ENCODE peak calls at places on chromosome 10, in nine cellular contexts. F, O, E, W, U, Z, H, V and B are unnamed samples. For H3K9me3, the result is how much of the 10 kb centered on the place peaks cover.

GRCh38 chr10:116237260-116237659 is 35.7 kb downstream of the GFRA1 start:
- DNase-seq in F (no peak), O (no peak), E (no peak), W (no peak), U (no peak), Z (no peak), H (no peak), V (no peak), B (no peak)

GRCh38 chr10:48505394-48506112 is 99.3 kb downstream of the ARHGAP22 start:
- DNase-seq in F (no peak), O (peak), E (no peak), W (peak), U (peak), Z (no peak), H (no peak), V (no peak), B (peak)

GRCh38 chr10:126880926-126881325 is 24.3 kb upstream of the DOCK1 start:
- DNase-seq in F (no peak), O (no peak), E (no peak), W (no peak), U (no peak), Z (no peak), H (no peak), V (no peak), B (no peak)

GRCh38 chr10:92993671-92994304 is 66.8 kb upstream of the CYP26C1 start:
- DNase-seq in F (no peak), O (no peak), E (no peak), W (no peak), U (no peak), Z (no peak), H (no peak), V (peak), B (no peak)

GRCh38 chr10:35063837-35064454 is 26.2 kb downstream of the CUL2 start:
- DNase-seq in F (no peak), O (no peak), E (no peak), W (no peak), U (no peak), Z (no peak), H (no peak), V (no peak), B (no peak)

GRCh38 chr10:117241541-117242462 is 888 bp downstream of the SLC18A2 start:
- DNase-seq in F (no peak), O (peak), E (no peak), W (peak), U (peak), Z (no peak), H (no peak), V (peak), B (no peak)

GRCh38 chr10:131242007-131242406 is 69.5 kb downstream of the TCERG1L start:
- DNase-seq in F (no peak), O (peak), E (no peak), W (no peak), U (peak), Z (no peak), H (peak), V (peak), B (peak)

GRCh38 chr10:122464575-122464974 is 3.2 kb downstream of the HTRA1 start:
- DNase-seq in F (no peak), O (no peak), E (no peak), W (no peak), U (no peak), Z (no peak), H (no peak), V (no peak), B (no peak)

GRCh38 chr10:131928248-131929095 is 27.7 kb downstream of the PPP2R2D start:
- DNase-seq in F (no peak), O (no peak), E (peak), W (no peak), U (peak), Z (peak), H (peak), V (no peak), B (no peak)

GRCh38 chr10:70496341-70497119 is 18.0 kb downstream of the PALD1 start:
- DNase-seq in F (no peak), O (no peak), E (no peak), W (no peak), U (no peak), Z (no peak), H (no peak), V (no peak), B (no peak)

GRCh38 chr10:97442277-97442676 is 3.5 kb downstream of the EXOSC1 start:
- DNase-seq in F (no peak), O (no peak), E (no peak), W (no peak), U (no peak), Z (no peak), H (no peak), V (no peak), B (no peak)

GRCh38 chr10:70337201-70337651 is 45.2 kb downstream of the LRRC20 start:
- DNase-seq in F (no peak), O (no peak), E (peak), W (peak), U (peak), Z (no peak), H (no peak), V (no peak), B (no peak)

GRCh38 chr10:17115683-17116082 is 13.9 kb downstream of the CUBN start:
- DNase-seq in F (no peak), O (no peak), E (no peak), W (no peak), U (no peak), Z (no peak), H (no peak), V (no peak), B (no peak)

GRCh38 chr10:28925154-28925663 is 247.9 kb downstream of the BAMBI start:
- DNase-seq in F (no peak), O (peak), E (no peak), W (peak), U (peak), Z (no peak), H (no peak), V (no peak), B (peak)

GRCh38 chr10:102493771-102494170 is 8.7 kb downstream of the ACTR1A start:
- DNase-seq in F (no peak), O (peak), E (no peak), W (no peak), U (no peak), Z (no peak), H (no peak), V (no peak), B (no peak)

GRCh38 chr10:14386202-14386593 is 55.5 kb upstream of the FRMD4A start:
- DNase-seq in F (no peak), O (no peak), E (no peak), W (no peak), U (no peak), Z (peak), H (no peak), V (no peak), B (no peak)

GRCh38 chr10:62733654-62734293 is 70.7 kb upstream of the ADO start:
- DNase-seq in F (no peak), O (no peak), E (no peak), W (no peak), U (no peak), Z (no peak), H (no peak), V (no peak), B (peak)

GRCh38 chr10:85787393-85787792 is 579.2 kb downstream of the GRID1 start:
- DNase-seq in F (no peak), O (no peak), E (no peak), W (no peak), U (peak), Z (no peak), H (no peak), V (no peak), B (no peak)

GRCh38 chr10:85786401-85786899 is 580.1 kb downstream of the GRID1 start:
- DNase-seq in F (no peak), O (no peak), E (no peak), W (no peak), U (peak), Z (no peak), H (no peak), V (peak), B (no peak)

GRCh38 chr10:85788570-85788969 is 578.0 kb downstream of the GRID1 start:
- DNase-seq in F (no peak), O (no peak), E (no peak), W (no peak), U (peak), Z (no peak), H (no peak), V (no peak), B (no peak)

GRCh38 chr10:85790155-85790789 is 576.3 kb downstream of the GRID1 start:
- DNase-seq in F (no peak), O (no peak), E (no peak), W (no peak), U (no peak), Z (no peak), H (no peak), V (no peak), B (no peak)

DNA sequence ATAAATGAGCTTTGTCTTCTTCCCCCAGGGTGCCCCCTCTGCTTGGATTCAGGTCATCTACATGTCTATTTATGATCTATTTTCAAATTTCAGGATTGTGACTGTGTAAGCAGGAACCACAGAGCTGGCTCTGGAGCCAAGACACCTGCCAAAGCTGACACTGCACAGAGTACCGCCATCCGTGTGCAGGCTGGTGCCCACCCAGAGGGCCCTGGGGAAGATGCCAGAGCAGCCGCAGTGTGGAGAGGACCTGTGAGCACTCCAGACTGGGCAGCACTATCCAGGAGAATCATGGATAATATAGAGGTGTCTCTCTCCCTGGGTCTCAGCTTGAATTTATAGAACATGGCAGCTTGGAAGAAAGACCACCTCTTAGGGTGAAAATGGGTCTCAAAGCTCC is 577.5 kb downstream of the GRID1 start:
- DNase-seq in F (no peak), O (no peak), E (no peak), W (no peak), U (no peak), Z (no peak), H (no peak), V (no peak), B (no peak)
- H3K9me3 ChIP-seq in F (under half), O (under half), E (under half), W (under half), U (under half), Z (under half), H (under half), V (under half), B (under half)

DNA sequence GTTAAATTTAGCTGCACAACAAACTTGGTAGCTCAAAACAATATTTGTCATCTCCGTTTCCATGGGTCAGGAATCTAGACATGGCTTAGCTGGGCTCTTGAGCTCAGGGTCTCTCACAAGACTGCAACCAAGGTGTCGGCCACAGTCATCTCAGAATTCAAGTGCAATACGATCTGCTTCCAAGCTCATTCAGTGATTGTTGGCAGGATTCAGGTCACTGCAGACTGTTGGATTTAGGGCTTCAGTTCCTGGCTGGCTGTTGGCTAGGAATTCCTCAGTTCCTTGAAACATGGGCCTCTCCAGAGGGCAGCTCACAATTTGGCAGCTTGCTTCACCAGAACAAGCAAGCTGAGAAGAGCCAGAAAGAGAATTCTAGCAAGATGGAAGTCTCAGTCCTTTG is 17.5 kb upstream of the CHST3 start:
- DNase-seq in F (no peak), O (no peak), E (no peak), W (no peak), U (no peak), Z (no peak), H (no peak), V (no peak), B (no peak)
- H3K9me3 ChIP-seq in F (under half), O (under half), E (under half), W (under half), U (under half), Z (half or more), H (under half), V (under half), B (under half)

GRCh38 chr10:123677556-123677955 is 11.4 kb downstream of the GPR26 start:
- DNase-seq in F (no peak), O (no peak), E (peak), W (no peak), U (no peak), Z (no peak), H (no peak), V (no peak), B (no peak)
- H3K9me3 ChIP-seq in F (under half), O (under half), E (under half), W (under half), U (under half), Z (under half), H (under half), V (under half), B (under half)

DNA sequence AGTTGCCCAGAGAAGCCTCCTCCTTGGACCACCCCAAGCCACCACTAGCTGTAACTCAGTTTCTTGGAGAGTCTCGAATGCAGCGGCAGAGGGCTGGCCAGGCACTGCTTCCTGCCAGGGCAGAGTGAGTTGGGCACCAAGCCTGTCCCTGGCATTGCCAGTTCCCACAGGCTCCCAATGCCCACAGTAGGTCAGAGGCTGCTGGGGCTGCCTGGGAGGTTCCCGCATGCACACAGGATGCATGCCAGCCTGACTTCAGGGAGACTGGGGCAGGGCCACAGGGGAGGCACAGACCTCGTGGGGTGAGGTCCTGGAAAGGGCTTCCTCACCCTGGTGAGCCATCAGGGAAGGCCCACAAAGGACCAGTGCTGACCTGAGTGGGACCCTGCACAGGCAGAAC is 152.8 kb downstream of the ZNF248 start:
- DNase-seq in F (no peak), O (peak), E (peak), W (peak), U (no peak), Z (no peak), H (peak), V (no peak), B (no peak)
- H3K9me3 ChIP-seq in F (under half), O (under half), E (under half), W (under half), U (under half), Z (under half), H (under half), V (under half), B (under half)

GRCh38 chr10:133484818-133485217 is 31.1 kb downstream of the SCART1 start:
- DNase-seq in F (no peak), O (no peak), E (no peak), W (no peak), U (no peak), Z (no peak), H (no peak), V (no peak), B (no peak)
- H3K9me3 ChIP-seq in F (under half), O (under half), E (under half), W (under half), U (half or more), Z (under half), H (under half), V (under half), B (under half)

GRCh38 chr10:6135589-6136168 is 46.8 kb downstream of the RBM17 start:
- DNase-seq in F (no peak), O (no peak), E (peak), W (no peak), U (no peak), Z (no peak), H (no peak), V (no peak), B (no peak)

GRCh38 chr10:6133331-6134098 is 44.7 kb downstream of the RBM17 start:
- DNase-seq in F (no peak), O (peak), E (peak), W (peak), U (no peak), Z (no peak), H (peak), V (peak), B (no peak)

GRCh38 chr10:6136215-6137201 is 47.7 kb downstream of the RBM17 start:
- DNase-seq in F (no peak), O (peak), E (peak), W (peak), U (no peak), Z (peak), H (no peak), V (peak), B (no peak)

GRCh38 chr10:6135039-6135438 is 46.2 kb downstream of the RBM17 start:
- DNase-seq in F (no peak), O (no peak), E (no peak), W (no peak), U (no peak), Z (peak), H (no peak), V (no peak), B (no peak)

DNA sequence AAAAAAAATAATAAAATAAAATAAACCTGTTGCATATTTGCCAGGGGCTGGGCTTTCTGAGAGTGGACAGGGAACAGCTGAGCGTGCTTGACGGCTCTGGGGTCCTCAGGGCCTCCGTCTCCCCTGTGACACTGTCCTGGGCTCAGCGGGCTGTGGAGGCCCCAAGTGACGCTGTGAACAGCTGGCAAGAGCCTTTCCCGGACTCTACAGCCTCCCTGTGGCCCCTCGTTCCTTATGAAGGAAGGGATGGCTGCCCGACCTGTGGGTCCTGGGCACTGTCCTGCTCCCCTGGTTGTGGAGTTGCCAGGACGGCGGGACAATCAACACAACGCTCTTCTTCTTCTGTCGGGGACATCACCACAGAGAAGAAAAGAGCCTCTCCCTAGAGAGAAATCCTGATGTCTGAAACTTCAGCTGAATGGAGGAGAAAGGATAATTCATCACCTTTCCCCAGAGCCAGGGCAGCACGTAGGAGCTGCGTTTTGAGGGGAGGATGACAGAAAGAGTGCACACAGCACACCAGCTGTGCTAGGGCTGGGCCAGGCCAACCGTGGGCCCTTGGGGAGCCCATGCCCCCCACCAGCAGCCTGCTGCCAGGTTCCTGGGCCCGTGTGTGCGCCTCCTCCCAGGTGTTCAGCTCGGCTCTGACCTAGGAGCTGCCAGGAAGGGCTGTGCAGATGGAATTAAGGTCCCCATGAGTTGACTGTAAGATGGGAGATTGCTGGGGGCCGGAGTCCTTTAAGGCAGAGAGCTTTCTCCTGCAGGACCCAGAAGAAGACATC is 45.5 kb downstream of the RBM17 start:
- DNase-seq in F (no peak), O (peak), E (peak), W (peak), U (no peak), Z (no peak), H (no peak), V (peak), B (no peak)
- H3K9me3 ChIP-seq in F (under half), O (under half), E (under half), W (under half), U (under half), Z (under half), H (under half), V (under half), B (under half)

DNA sequence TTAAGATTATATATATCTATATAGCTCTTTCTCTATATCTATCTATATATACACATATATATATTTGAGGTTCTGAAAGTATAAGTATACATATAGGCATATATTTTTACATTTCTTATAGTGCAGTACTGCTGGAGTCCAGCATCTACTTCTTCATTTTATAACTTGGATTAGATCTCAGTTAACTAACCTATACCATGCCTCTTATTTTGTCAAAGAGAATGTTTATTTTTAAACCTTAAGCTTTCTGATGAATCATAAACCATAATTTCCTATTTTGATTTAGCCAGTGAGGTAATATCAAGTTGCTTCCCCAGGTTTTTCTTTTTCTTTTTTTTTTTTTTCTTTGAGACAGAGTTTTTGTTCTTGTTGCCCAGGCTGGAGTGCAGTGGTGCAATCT is 8.1 kb downstream of the ZNF32 start:
- DNase-seq in F (no peak), O (no peak), E (no peak), W (no peak), U (no peak), Z (no peak), H (no peak), V (no peak), B (no peak)
- H3K9me3 ChIP-seq in F (under half), O (under half), E (half or more), W (half or more), U (half or more), Z (half or more), H (half or more), V (under half), B (half or more)

DNA sequence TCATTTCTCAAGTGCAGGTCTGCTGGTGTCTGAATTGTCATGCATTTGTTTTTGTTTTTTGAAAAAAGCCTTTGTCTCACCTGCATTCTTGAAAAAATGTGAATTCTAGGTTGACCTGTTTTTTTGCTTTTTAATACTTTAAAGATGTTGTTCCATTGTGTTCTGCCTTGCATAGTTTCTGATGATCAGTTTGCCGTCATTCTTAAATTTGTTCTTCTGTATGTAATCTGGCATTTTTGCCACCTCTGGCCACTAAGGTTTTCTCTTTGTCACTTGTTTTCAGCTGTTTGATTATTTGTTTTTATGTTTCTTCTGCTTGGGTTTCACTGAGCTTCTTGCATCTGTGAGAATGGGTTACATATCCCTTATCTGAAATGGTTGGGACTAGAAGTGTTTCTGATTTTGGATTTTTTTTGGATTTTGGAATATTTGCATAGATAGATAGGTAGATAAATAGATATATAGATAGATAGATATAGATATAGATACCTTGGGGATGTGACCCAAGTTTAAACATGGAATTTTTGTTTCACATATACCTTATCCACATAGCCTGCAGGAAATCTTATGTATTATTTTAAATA is 16.5 kb downstream of the MGMT start:
- DNase-seq in F (no peak), O (no peak), E (no peak), W (no peak), U (no peak), Z (no peak), H (no peak), V (no peak), B (no peak)
- H3K9me3 ChIP-seq in F (under half), O (under half), E (under half), W (under half), U (under half), Z (under half), H (under half), V (under half), B (under half)